ENCODE peak calls at places on chromosomes 2 and 18, in eight cellular contexts. M, B, O, N, R, C, X and Z are unnamed samples.

GRCh38 chr2:75200140-75200985 is 1.0 kb upstream of the TACR1 start:
- DNase-seq in M (no peak), B (peak), O (peak), N (peak), R (peak), C (no peak), X (peak), Z (peak)

GRCh38 chr2:23649819-23650218 is 264.8 kb downstream of the KLHL29 start:
- DNase-seq in M (no peak), B (no peak), O (peak), N (peak), R (no peak), C (no peak), X (peak), Z (no peak)

GRCh38 chr18:61502472-61502871 is 169.2 kb downstream of the CDH20 start:
- DNase-seq in M (peak), B (peak), O (peak), N (peak), R (no peak), C (peak), X (peak), Z (peak)

GRCh38 chr18:59267511-59268126 is 5.6 kb downstream of the RAX start:
- DNase-seq in M (no peak), B (peak), O (no peak), N (peak), R (no peak), C (no peak), X (no peak), Z (peak)

GRCh38 chr2:168742258-168742932 is 60.0 kb upstream of the NOSTRIN start:
- DNase-seq in M (no peak), B (no peak), O (no peak), N (no peak), R (no peak), C (no peak), X (no peak), Z (no peak)

GRCh38 chr2:47089083-47089464 is 66.0 kb downstream of the STPG4 start:
- DNase-seq in M (no peak), B (peak), O (peak), N (peak), R (no peak), C (no peak), X (peak), Z (no peak)

GRCh38 chr18:32761231-32761785 is 11.5 kb downstream of the KLHL14 start:
- DNase-seq in M (peak), B (no peak), O (no peak), N (no peak), R (no peak), C (no peak), X (no peak), Z (no peak)

GRCh38 chr2:85326406-85326945 is 1.3 kb downstream of the TGOLN2 start:
- DNase-seq in M (peak), B (no peak), O (peak), N (peak), R (no peak), C (no peak), X (peak), Z (peak)

GRCh38 chr2:73979021-73979420 is 5.7 kb upstream of the TET3 start:
- DNase-seq in M (no peak), B (no peak), O (no peak), N (no peak), R (no peak), C (no peak), X (no peak), Z (peak)

GRCh38 chr2:10883066-10883465 is 28.7 kb upstream of the KCNF1 start:
- DNase-seq in M (no peak), B (no peak), O (no peak), N (no peak), R (no peak), C (no peak), X (no peak), Z (no peak)

GRCh38 chr2:43331428-43331827 is 105.0 kb upstream of the ZFP36L2 start:
- DNase-seq in M (no peak), B (no peak), O (peak), N (peak), R (no peak), C (no peak), X (peak), Z (no peak)

GRCh38 chr2:235807347-235807746 is 313.5 kb downstream of the AGAP1 start:
- DNase-seq in M (no peak), B (no peak), O (no peak), N (no peak), R (no peak), C (no peak), X (no peak), Z (no peak)

GRCh38 chr2:187552959-187553681 is 1.1 kb downstream of the TFPI start:
- DNase-seq in M (no peak), B (peak), O (peak), N (peak), R (no peak), C (no peak), X (peak), Z (no peak)

GRCh38 chr2:12334289-12335003 is 382.3 kb upstream of the TRIB2 start:
- DNase-seq in M (no peak), B (no peak), O (no peak), N (peak), R (no peak), C (no peak), X (no peak), Z (no peak)

GRCh38 chr2:86069091-86069685 is 36.5 kb downstream of the POLR1A start:
- DNase-seq in M (no peak), B (peak), O (no peak), N (no peak), R (no peak), C (no peak), X (no peak), Z (no peak)

GRCh38 chr2:210955591-210955990 is 399.2 kb downstream of the CPS1 start:
- DNase-seq in M (no peak), B (peak), O (peak), N (no peak), R (no peak), C (no peak), X (peak), Z (no peak)

GRCh38 chr18:23822590-23823385 is 133.5 kb downstream of the LAMA3 start:
- DNase-seq in M (no peak), B (no peak), O (no peak), N (peak), R (no peak), C (no peak), X (peak), Z (no peak)

DNA sequence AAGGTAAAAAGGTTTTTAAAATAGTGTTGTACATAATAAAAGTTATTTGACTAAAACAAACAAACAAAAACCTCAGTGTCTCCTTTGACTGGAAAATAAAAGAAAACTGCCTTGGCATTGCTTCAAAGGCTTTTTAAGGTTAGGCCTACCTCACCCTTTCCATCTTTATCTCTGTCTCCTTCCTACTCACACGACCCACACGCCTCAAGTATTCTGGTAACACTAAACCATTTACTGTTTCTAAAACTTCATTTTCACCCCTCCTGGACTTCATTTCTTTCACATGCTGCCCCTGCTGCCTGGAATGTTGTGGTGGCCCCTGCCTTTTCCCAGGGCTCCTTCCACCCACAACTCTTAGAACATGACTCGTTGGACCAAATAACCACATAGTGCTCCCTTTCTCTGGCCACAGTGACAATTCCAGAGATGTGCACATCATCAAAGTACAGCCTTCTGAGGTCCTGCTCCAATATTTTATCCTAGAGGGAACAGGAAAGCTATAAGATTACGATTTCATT is 54.0 kb downstream of the ERBB4 start:
- DNase-seq in M (no peak), B (no peak), O (no peak), N (peak), R (no peak), C (no peak), X (no peak), Z (no peak)
- TF ChIP-seq CTCF in M (no peak), B (no peak), O (no peak), N (no peak), R (no peak), C (no peak), X (no peak), Z (no peak)

DNA sequence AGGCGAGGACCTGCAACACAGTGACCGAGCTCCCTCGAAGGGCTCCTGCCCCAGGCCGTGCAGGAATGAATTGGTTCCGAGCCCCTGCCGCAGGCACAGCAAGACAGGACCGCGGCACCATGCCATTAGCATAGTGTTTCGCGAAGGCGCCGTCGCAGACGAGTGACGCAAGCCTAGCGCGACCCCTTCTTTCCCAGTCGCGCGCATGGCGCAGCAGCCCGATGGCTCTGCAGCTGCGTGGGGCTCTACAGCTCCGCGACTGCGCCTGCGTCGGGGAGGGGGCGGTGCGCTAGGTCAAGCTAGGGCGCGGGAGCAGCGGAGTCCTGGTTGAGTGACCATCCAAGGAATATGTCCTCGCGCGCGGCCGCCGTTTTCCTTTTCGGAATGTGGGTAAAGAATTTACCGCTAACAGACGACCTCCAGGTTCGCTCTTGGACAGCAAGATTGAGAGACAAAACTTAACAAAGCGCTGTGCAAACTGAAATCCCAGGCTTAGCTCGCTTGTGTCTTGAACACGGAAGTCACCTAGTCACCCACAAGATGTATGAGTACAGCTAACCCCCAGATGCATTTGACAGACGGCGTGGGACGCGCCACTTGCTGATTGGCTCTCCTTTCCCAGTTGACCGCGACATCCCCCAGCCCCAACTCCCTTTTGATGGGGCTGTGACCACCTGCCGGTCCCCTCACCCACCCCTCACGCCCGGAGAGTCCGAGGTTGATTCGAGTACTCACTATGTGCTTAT is at the start of gene TRMT61B:
- DNase-seq in M (peak), B (peak), O (peak), N (peak), R (peak), C (peak), X (peak), Z (peak)
- TF ChIP-seq CTCF in M (no peak), B (no peak), O (no peak), N (no peak), R (no peak), C (no peak), X (no peak), Z (no peak)

DNA sequence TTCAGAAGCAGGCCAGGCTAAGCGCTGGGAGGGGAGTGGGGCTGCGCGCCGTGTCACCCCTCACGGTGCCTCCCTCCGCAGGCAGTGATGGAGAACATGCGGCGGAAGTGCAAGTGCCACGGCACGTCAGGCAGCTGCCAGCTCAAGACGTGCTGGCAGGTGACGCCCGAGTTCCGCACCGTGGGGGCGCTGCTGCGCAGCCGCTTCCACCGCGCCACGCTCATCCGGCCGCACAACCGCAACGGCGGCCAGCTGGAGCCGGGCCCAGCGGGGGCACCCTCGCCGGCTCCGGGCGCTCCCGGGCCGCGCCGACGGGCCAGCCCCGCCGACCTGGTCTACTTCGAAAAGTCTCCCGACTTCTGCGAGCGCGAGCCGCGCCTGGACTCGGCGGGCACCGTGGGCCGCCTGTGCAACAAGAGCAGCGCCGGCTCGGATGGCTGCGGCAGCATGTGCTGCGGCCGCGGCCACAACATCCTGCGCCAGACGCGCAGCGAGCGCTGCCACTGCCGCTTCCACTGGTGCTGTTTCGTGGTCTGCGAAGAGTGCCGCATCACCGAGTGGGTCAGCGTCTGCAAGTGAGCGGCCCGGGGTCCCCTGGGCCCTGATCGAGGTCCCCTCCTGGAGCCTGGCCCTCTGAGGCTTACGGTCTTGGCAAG is 12.2 kb downstream of the WNT10A start:
- DNase-seq in M (peak), B (peak), O (peak), N (peak), R (peak), C (no peak), X (peak), Z (peak)
- TF ChIP-seq CTCF in M (peak), B (peak), O (peak), N (peak), R (peak), C (peak), X (peak), Z (peak)

GRCh38 chr18:12236934-12237832 is 17.0 kb upstream of the CIDEA start:
- DNase-seq in M (peak), B (peak), O (peak), N (peak), R (peak), C (peak), X (peak), Z (peak)
- TF ChIP-seq CTCF in M (peak), B (peak), O (peak), N (peak), R (peak), C (peak), X (peak), Z (peak)

GRCh38 chr2:118496467-118496866 is 351.0 kb downstream of the EN1 start:
- DNase-seq in M (no peak), B (no peak), O (no peak), N (no peak), R (no peak), C (no peak), X (no peak), Z (no peak)

GRCh38 chr2:118490323-118490722 is 357.1 kb downstream of the EN1 start:
- DNase-seq in M (no peak), B (no peak), O (no peak), N (no peak), R (no peak), C (no peak), X (no peak), Z (no peak)

GRCh38 chr2:118495278-118495677 is 352.2 kb downstream of the EN1 start:
- DNase-seq in M (no peak), B (no peak), O (no peak), N (no peak), R (no peak), C (no peak), X (no peak), Z (no peak)

GRCh38 chr2:118489712-118490255 is 357.7 kb downstream of the EN1 start:
- DNase-seq in M (no peak), B (no peak), O (no peak), N (no peak), R (no peak), C (no peak), X (no peak), Z (no peak)

DNA sequence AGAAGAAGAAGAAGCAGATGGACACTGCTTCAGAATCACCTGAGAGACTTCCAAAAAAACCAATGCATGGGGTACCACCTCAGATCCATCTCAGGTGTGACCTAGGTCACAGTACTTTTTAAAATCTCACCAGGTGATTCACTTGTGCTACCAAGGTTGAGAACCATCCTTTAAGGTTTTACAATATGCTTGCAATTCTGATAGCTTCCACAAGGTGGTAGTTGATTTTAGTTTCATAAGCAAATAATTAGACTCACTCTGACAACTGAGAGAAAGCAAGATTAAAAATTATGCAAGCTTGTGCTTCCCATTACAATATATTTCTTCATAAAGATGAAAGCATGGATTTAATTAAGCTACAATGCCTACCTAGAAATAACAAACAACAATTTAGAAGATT is 355.1 kb downstream of the EN1 start:
- DNase-seq in M (peak), B (peak), O (peak), N (peak), R (no peak), C (no peak), X (peak), Z (no peak)
- TF ChIP-seq CTCF in M (peak), B (peak), O (peak), N (peak), R (no peak), C (peak), X (peak), Z (no peak)

GRCh38 chr2:199410130-199410529 is 47.6 kb downstream of the SATB2 start:
- DNase-seq in M (no peak), B (no peak), O (no peak), N (peak), R (no peak), C (no peak), X (peak), Z (no peak)

GRCh38 chr2:199409705-199410104 is 48.0 kb downstream of the SATB2 start:
- DNase-seq in M (no peak), B (no peak), O (no peak), N (peak), R (no peak), C (no peak), X (peak), Z (no peak)

GRCh38 chr2:199407421-199407820 is 50.3 kb downstream of the SATB2 start:
- DNase-seq in M (no peak), B (no peak), O (no peak), N (no peak), R (no peak), C (no peak), X (no peak), Z (no peak)

GRCh38 chr2:199404841-199405240 is 52.9 kb downstream of the SATB2 start:
- DNase-seq in M (no peak), B (no peak), O (peak), N (peak), R (no peak), C (no peak), X (peak), Z (no peak)

GRCh38 chr2:199405241-199405640 is 52.5 kb downstream of the SATB2 start:
- DNase-seq in M (no peak), B (peak), O (peak), N (peak), R (no peak), C (no peak), X (peak), Z (no peak)
- TF ChIP-seq CTCF in M (peak), B (peak), O (peak), N (peak), R (peak), C (peak), X (peak), Z (no peak)

GRCh38 chr2:177211148-177211547 is 1.4 kb upstream of the HNRNPA3 start:
- DNase-seq in M (no peak), B (no peak), O (no peak), N (no peak), R (no peak), C (no peak), X (no peak), Z (no peak)

GRCh38 chr2:177217247-177217843 is 4.8 kb downstream of the HNRNPA3 start:
- DNase-seq in M (no peak), B (no peak), O (no peak), N (no peak), R (no peak), C (no peak), X (no peak), Z (no peak)

GRCh38 chr2:177212895-177213856 is 582 bp downstream of the HNRNPA3 start:
- DNase-seq in M (peak), B (peak), O (peak), N (peak), R (peak), C (no peak), X (peak), Z (peak)

GRCh38 chr2:177211602-177212105 is 940 bp upstream of the HNRNPA3 start:
- DNase-seq in M (no peak), B (no peak), O (no peak), N (no peak), R (no peak), C (no peak), X (no peak), Z (no peak)

GRCh38 chr2:177212106-177212894 is at the start of gene HNRNPA3:
- DNase-seq in M (peak), B (peak), O (peak), N (peak), R (peak), C (peak), X (peak), Z (peak)
- TF ChIP-seq CTCF in M (peak), B (peak), O (no peak), N (peak), R (peak), C (no peak), X (no peak), Z (peak)